ENCODE peak calls at places on chromosome 16, in eight cellular contexts. M is activated CD4-positive, alpha-beta T cell treated with anti-CD3 and anti-CD28 coated beads for 36 hours; O is stimulated activated naive CD4-positive, alpha-beta T cell; I is midbrain; F is NCI-H226; T is AG20443; J is fibroblast of lung; Y is ascending aorta. H is an unnamed sample.
A peak's percentile ranks its signal among the peaks of the same experiment; 100 is the strongest.

GRCh38 chr16:71723537-71724319 is 773 bp downstream of the PHLPP2 start:
- DNase-seq in M (peak; percentile 87), O (peak; percentile 97), I (peak; percentile 77), F (peak; percentile 52), T (peak; percentile 97), J (peak; percentile 54), Y (peak; percentile 84), H (peak; percentile 11)

GRCh38 chr16:17591655-17592405 is 121.1 kb upstream of the XYLT1 start:
- DNase-seq in M (peak; percentile 20), O (no peak), I (no peak), F (no peak), T (peak; percentile 18), J (no peak), Y (no peak), H (no peak)

GRCh38 chr16:57042157-57043111 is 49.9 kb upstream of the CPNE2 start:
- DNase-seq in M (peak; percentile 92), O (peak; percentile 17), I (no peak), F (no peak), T (no peak), J (peak; percentile 69), Y (no peak), H (no peak)

GRCh38 chr16:10561001-10561400 is 19.4 kb downstream of the EMP2 start:
- DNase-seq in M (no peak), O (no peak), I (no peak), F (no peak), T (no peak), J (no peak), Y (no peak), H (no peak)

GRCh38 chr16:89984215-89984614 is 35.0 kb downstream of the DBNDD1 start:
- DNase-seq in M (no peak), O (no peak), I (no peak), F (no peak), T (no peak), J (no peak), Y (no peak), H (no peak)

GRCh38 chr16:65574311-65574966 is 452.6 kb upstream of the CDH11 start:
- DNase-seq in M (no peak), O (no peak), I (peak; percentile 43), F (no peak), T (no peak), J (no peak), Y (no peak), H (no peak)

GRCh38 chr16:75074920-75075687 is 41.5 kb downstream of the LDHD start:
- DNase-seq in M (peak; percentile 89), O (peak; percentile 79), I (no peak), F (no peak), T (no peak), J (no peak), Y (no peak), H (no peak)

GRCh38 chr16:2468142-2468724 is 2.9 kb upstream of the NTN3 start:
- DNase-seq in M (peak; percentile 42), O (no peak), I (peak; percentile 43), F (no peak), T (peak; percentile 40), J (no peak), Y (no peak), H (no peak)

GRCh38 chr16:74279805-74280204 is 16.8 kb upstream of the PSMD7 start:
- DNase-seq in M (no peak), O (no peak), I (no peak), F (no peak), T (no peak), J (no peak), Y (no peak), H (no peak)

GRCh38 chr16:23673971-23674614 is 4.6 kb upstream of the PLK1 start:
- DNase-seq in M (no peak), O (no peak), I (no peak), F (no peak), T (no peak), J (no peak), Y (no peak), H (no peak)

GRCh38 chr16:56286819-56287218 is 95.5 kb downstream of the GNAO1 start:
- DNase-seq in M (no peak), O (no peak), I (no peak), F (no peak), T (no peak), J (peak; percentile 34), Y (no peak), H (no peak)

GRCh38 chr16:86391987-86392386 is 118.3 kb upstream of the FOXF1 start:
- DNase-seq in M (no peak), O (no peak), I (no peak), F (peak; percentile 82), T (peak; percentile 64), J (peak; percentile 84), Y (no peak), H (no peak)

GRCh38 chr16:89093602-89094251 is at the start of gene ACSF3:
- DNase-seq in M (peak; percentile 78), O (peak; percentile 71), I (peak; percentile 57), F (peak; percentile 50), T (peak; percentile 97), J (peak; percentile 50), Y (peak; percentile 75), H (no peak)

GRCh38 chr16:29307598-29308507 is 98.7 kb downstream of the NPIPB11 start:
- DNase-seq in M (no peak), O (no peak), I (no peak), F (no peak), T (no peak), J (peak; percentile 66), Y (no peak), H (no peak)

GRCh38 chr16:49348408-49349176 is 25.0 kb upstream of the C16orf78 start:
- DNase-seq in M (no peak), O (no peak), I (no peak), F (no peak), T (no peak), J (no peak), Y (no peak), H (no peak)

GRCh38 chr16:49287572-49287971 is 5.9 kb upstream of the CBLN1 start:
- DNase-seq in M (no peak), O (no peak), I (no peak), F (no peak), T (no peak), J (no peak), Y (no peak), H (no peak)

GRCh38 chr16:66618588-66618987 is 14.1 kb downstream of the CMTM3 start:
- DNase-seq in M (no peak), O (no peak), I (no peak), F (peak; percentile 84), T (peak; percentile 91), J (peak; percentile 99), Y (peak; percentile 75), H (peak; percentile 31)

GRCh38 chr16:84103678-84104077 is 13.1 kb downstream of the MBTPS1 start:
- DNase-seq in M (no peak), O (no peak), I (no peak), F (no peak), T (peak; percentile 50), J (peak; percentile 15), Y (no peak), H (no peak)

GRCh38 chr16:10678655-10679054 is 16.1 kb downstream of the TEKT5 start:
- DNase-seq in M (no peak), O (no peak), I (no peak), F (no peak), T (no peak), J (no peak), Y (no peak), H (no peak)

GRCh38 chr16:54112807-54113206 is 173.8 kb downstream of the IRX3 start:
- DNase-seq in M (no peak), O (no peak), I (no peak), F (no peak), T (no peak), J (no peak), Y (no peak), H (no peak)

H was measured in thoracic aorta.